ENCODE peak calls at places on chromosome 22, in five cellular contexts. P is neuronal stem cell; O is GM12865; W is stimulated activated naive CD4-positive, alpha-beta T cell; K is upper lobe of right lung. H is an unnamed sample.

GRCh38 chr22:48837341-48837935 is 990.2 kb downstream of the BRD1 start:
- DNase-seq in P (no peak), O (no peak), W (no peak), K (peak), H (no peak)

GRCh38 chr22:25134028-25134427 is 65.6 kb upstream of the CRYBB3 start:
- DNase-seq in P (no peak), O (no peak), W (no peak), K (no peak), H (no peak)

GRCh38 chr22:39363751-39364484 is 14.1 kb downstream of the SYNGR1 start:
- DNase-seq in P (no peak), O (no peak), W (no peak), K (no peak), H (no peak)

GRCh38 chr22:30270841-30271240 is 4.2 kb upstream of the OSM start:
- DNase-seq in P (no peak), O (no peak), W (no peak), K (peak), H (no peak)

GRCh38 chr22:19914201-19914943 is 27.2 kb upstream of the COMT start:
- DNase-seq in P (no peak), O (no peak), W (no peak), K (no peak), H (no peak)

GRCh38 chr22:30873661-30874060 is 94.9 kb downstream of the MORC2 start:
- DNase-seq in P (no peak), O (no peak), W (no peak), K (no peak), H (no peak)

GRCh38 chr22:40210814-40211213 is 33.1 kb downstream of the TNRC6B start:
- DNase-seq in P (no peak), O (peak), W (no peak), K (no peak), H (no peak)

GRCh38 chr22:37077802-37078448 is 26.4 kb downstream of the KCTD17 start:
- DNase-seq in P (peak), O (peak), W (peak), K (peak), H (peak)

GRCh38 chr22:45717787-45718186 is 46.2 kb downstream of the ATXN10 start:
- DNase-seq in P (no peak), O (no peak), W (no peak), K (no peak), H (no peak)

GRCh38 chr22:30474683-30475424 is 3.0 kb upstream of the SEC14L3 start:
- DNase-seq in P (no peak), O (no peak), W (no peak), K (no peak), H (no peak)

GRCh38 chr22:25564979-25565677 is 653 bp downstream of the GRK3 start:
- DNase-seq in P (no peak), O (peak), W (no peak), K (peak), H (no peak)

GRCh38 chr22:40628354-40629042 is 8.0 kb downstream of the MRTFA start:
- DNase-seq in P (no peak), O (peak), W (no peak), K (peak), H (no peak)

GRCh38 chr22:41742918-41743317 is 43.6 kb downstream of the MEI1 start:
- DNase-seq in P (no peak), O (no peak), W (no peak), K (no peak), H (no peak)

GRCh38 chr22:17376950-17377349 is 7.7 kb downstream of the CECR2 start:
- DNase-seq in P (no peak), O (no peak), W (no peak), K (no peak), H (no peak)

GRCh38 chr22:35258144-35258988 is 1.1 kb downstream of the HMGXB4 start:
- DNase-seq in P (peak), O (peak), W (no peak), K (no peak), H (no peak)

GRCh38 chr22:23196165-23196564 is 15.9 kb downstream of the BCR start:
- DNase-seq in P (no peak), O (no peak), W (no peak), K (no peak), H (no peak)

GRCh38 chr22:35538801-35539321 is 1.8 kb upstream of the RASD2 start:
- DNase-seq in P (no peak), O (peak), W (peak), K (no peak), H (no peak)

GRCh38 chr22:20912494-20912893 is 4.7 kb upstream of the CRKL start:
- DNase-seq in P (no peak), O (no peak), W (no peak), K (peak), H (no peak)

H was measured in KG1.